ENCODE peak calls at places on chromosomes 7 and 10, in six cellular contexts. E, L, N, I, J and X are unnamed samples.
A peak's percentile ranks its signal among the peaks of the same experiment; 100 is the strongest.

GRCh38 chr10:78582540-78582939 is 486.2 kb upstream of the ZMIZ1 start:
- DNase-seq in E (no peak), L (no peak), N (no peak), I (no peak), J (no peak), X (no peak)

GRCh38 chr7:158277219-158278141 is 310.1 kb downstream of the PTPRN2 start:
- DNase-seq in E (no peak), L (no peak), N (no peak), I (no peak), J (peak; percentile 54), X (no peak)

GRCh38 chr7:140416560-140416959 is 12.7 kb downstream of the RAB19 start:
- DNase-seq in E (no peak), L (no peak), N (no peak), I (no peak), J (no peak), X (no peak)

GRCh38 chr10:96619803-96620773 is 33.3 kb upstream of the TM9SF3 start:
- DNase-seq in E (peak; percentile 22), L (no peak), N (peak; percentile 6), I (no peak), J (no peak), X (no peak)

GRCh38 chr10:132877473-132877872 is 64.9 kb downstream of the CFAP46 start:
- DNase-seq in E (no peak), L (no peak), N (no peak), I (no peak), J (peak; percentile 31), X (no peak)

GRCh38 chr10:95796504-95796903 is 40.5 kb downstream of the ENTPD1 start:
- DNase-seq in E (no peak), L (no peak), N (no peak), I (no peak), J (no peak), X (no peak)

GRCh38 chr7:124020060-124020459 is 12.8 kb downstream of the TMEM229A start:
- DNase-seq in E (no peak), L (no peak), N (no peak), I (no peak), J (no peak), X (no peak)

GRCh38 chr10:21031232-21031790 is 134.2 kb upstream of the NEBL start:
- DNase-seq in E (no peak), L (no peak), N (no peak), I (no peak), J (no peak), X (no peak)

GRCh38 chr7:44284216-44284615 is 41.2 kb downstream of the CAMK2B start:
- DNase-seq in E (no peak), L (no peak), N (peak; percentile 40), I (no peak), J (peak; percentile 37), X (no peak)

GRCh38 chr7:85471740-85472139 is 284.9 kb upstream of the SEMA3D start:
- DNase-seq in E (peak; percentile 35), L (no peak), N (peak; percentile 86), I (peak; percentile 26), J (no peak), X (no peak)

GRCh38 chr7:149478754-149479153 is 17.9 kb upstream of the ZNF777 start:
- DNase-seq in E (no peak), L (no peak), N (no peak), I (no peak), J (no peak), X (no peak)

GRCh38 chr7:121505021-121505420 is 108.9 kb upstream of the FAM3C start:
- DNase-seq in E (peak; percentile 49), L (no peak), N (peak; percentile 45), I (peak; percentile 67), J (no peak), X (no peak)

GRCh38 chr10:99232357-99232999 is 3.2 kb downstream of the HPSE2 start:
- DNase-seq in E (peak; percentile 21), L (no peak), N (no peak), I (no peak), J (peak; percentile 78), X (no peak)

GRCh38 chr7:18890134-18890533 is 227.3 kb downstream of the TWIST1 start:
- DNase-seq in E (peak; percentile 85), L (no peak), N (peak; percentile 90), I (peak; percentile 74), J (no peak), X (no peak)

GRCh38 chr7:99559276-99559915 is 954 bp downstream of the ZNF655 start:
- DNase-seq in E (peak; percentile 58), L (no peak), N (peak; percentile 38), I (no peak), J (no peak), X (peak; percentile 19)

GRCh38 chr7:139737221-139738100 is 40.3 kb downstream of the HIPK2 start:
- DNase-seq in E (peak; percentile 61), L (no peak), N (peak; percentile 45), I (no peak), J (no peak), X (no peak)

GRCh38 chr10:73159038-73159648 is 8.7 kb downstream of the ECD start:
- DNase-seq in E (peak; percentile 75), L (no peak), N (peak; percentile 55), I (peak; percentile 21), J (peak; percentile 76), X (peak; percentile 60)